ENCODE peak calls at places on chromosomes 4 and X, in six cellular contexts. F is kidney epithelial cell, D is pancreas, L is fibroblast of pulmonary artery, V is skeletal muscle cell, J is fibroblast of mammary gland. M is an unnamed sample.

GRCh38 chrX:44989995-44990770 is 117.2 kb downstream of the KDM6A start:
- DNase-seq in F (no peak), D (no peak), L (no peak), V (no peak), J (no peak), M (no peak)

GRCh38 chr4:3248811-3249661 is at the start of gene MSANTD1:
- DNase-seq in F (peak; percentile 5), D (no peak), L (peak; percentile 60), V (no peak), J (peak; percentile 51), M (no peak)

GRCh38 chr4:82776925-82777542 is 21.6 kb downstream of the SCD5 start:
- DNase-seq in F (no peak), D (no peak), L (no peak), V (peak; percentile 27), J (peak; percentile 27), M (peak; percentile 9)

GRCh38 chrX:149453911-149454820 is 50.9 kb downstream of the IDS start:
- DNase-seq in F (no peak), D (no peak), L (no peak), V (no peak), J (peak; percentile 53), M (no peak)

GRCh38 chr4:57110635-57111546 is 706 bp upstream of the IGFBP7 start:
- DNase-seq in F (no peak), D (peak; percentile 37), L (peak; percentile 74), V (peak; percentile 57), J (peak; percentile 57), M (peak; percentile 57)

GRCh38 chrX:22122510-22122909 is 90.4 kb downstream of the PHEX start:
- DNase-seq in F (no peak), D (no peak), L (peak; percentile 60), V (peak; percentile 94), J (peak; percentile 96), M (peak; percentile 81)

GRCh38 chrX:45758738-45759397 is 558.2 kb upstream of the DIPK2B start:
- DNase-seq in F (no peak), D (no peak), L (no peak), V (no peak), J (peak; percentile 66), M (no peak)

GRCh38 chrX:102833136-102833535 is 103.9 kb upstream of the RAB40AL start:
- DNase-seq in F (no peak), D (no peak), L (peak; percentile 14), V (no peak), J (peak; percentile 34), M (no peak)

GRCh38 chr4:102713096-102713495 is 47.7 kb downstream of the MANBA start:
- DNase-seq in F (peak; percentile 10), D (no peak), L (peak; percentile 35), V (no peak), J (peak; percentile 14), M (no peak)

GRCh38 chr4:150501019-150501727 is 80.8 kb upstream of the MAB21L2 start:
- DNase-seq in F (no peak), D (no peak), L (peak; percentile 89), V (peak; percentile 90), J (peak; percentile 95), M (no peak)

GRCh38 chr4:1244978-1245471 is 3.9 kb downstream of the CTBP1 start:
- DNase-seq in F (no peak), D (no peak), L (no peak), V (no peak), J (no peak), M (no peak)

GRCh38 chr4:185283723-185284122 is 74.3 kb downstream of the SNX25 start:
- DNase-seq in F (no peak), D (no peak), L (peak; percentile 56), V (no peak), J (peak; percentile 62), M (no peak)

GRCh38 chr4:182855312-182855711 is 61.9 kb downstream of the DCTD start:
- DNase-seq in F (no peak), D (no peak), L (no peak), V (no peak), J (no peak), M (no peak)

GRCh38 chr4:151117371-151117962 is 18.0 kb downstream of the RPS3A start:
- DNase-seq in F (peak; percentile 29), D (peak; percentile 27), L (peak; percentile 79), V (peak; percentile 30), J (peak; percentile 76), M (peak; percentile 58)

GRCh38 chrX:14963447-14964236 is 90.4 kb downstream of the MOSPD2 start:
- DNase-seq in F (peak; percentile 9), D (no peak), L (peak; percentile 11), V (no peak), J (peak; percentile 14), M (no peak)

GRCh38 chr4:68175562-68176155 is 46.0 kb upstream of the TMPRSS11F start:
- DNase-seq in F (peak; percentile 21), D (no peak), L (peak; percentile 76), V (peak; percentile 22), J (peak; percentile 64), M (no peak)

GRCh38 chrX:37509349-37509748 is 62.1 kb upstream of the LANCL3 start:
- DNase-seq in F (no peak), D (no peak), L (no peak), V (no peak), J (peak; percentile 3), M (no peak)

GRCh38 chr4:10761903-10762302 is 77.3 kb upstream of the CLNK start:
- DNase-seq in F (no peak), D (no peak), L (no peak), V (no peak), J (peak; percentile 46), M (no peak)

GRCh38 chr4:105909699-105910340 is 14.5 kb downstream of the NPNT start:
- DNase-seq in F (peak; percentile 47), D (no peak), L (no peak), V (peak; percentile 5), J (peak; percentile 28), M (no peak)

DNA sequence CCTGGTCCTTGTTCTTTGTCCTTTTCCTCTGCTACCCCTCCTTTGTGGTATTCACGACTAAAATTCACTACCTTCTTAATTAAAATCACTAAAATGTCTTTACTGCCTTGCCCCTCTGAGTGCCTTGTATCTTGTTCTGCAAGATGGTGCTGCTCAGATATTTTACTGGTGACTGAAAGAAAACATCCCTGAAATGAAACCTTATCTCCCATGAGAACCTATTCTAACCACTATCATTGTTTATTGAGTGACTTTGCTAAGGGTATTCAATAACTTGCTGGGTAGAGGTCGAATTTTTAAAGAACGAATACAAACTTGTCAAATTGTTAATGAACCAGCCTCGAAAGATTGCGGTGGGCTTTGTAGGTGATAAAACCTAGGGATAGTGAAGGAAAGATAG is 52.8 kb downstream of the SPRY1 start:
- DNase-seq in F (no peak), D (no peak), L (no peak), V (no peak), J (no peak), M (no peak)
- H3K4me3 ChIP-seq in F (no peak overlapping the region), D (no peak overlapping the region), L (no peak overlapping the region), V (no peak overlapping the region), J (no peak overlapping the region), M (no peak overlapping the region)

GRCh38 chr4:145782756-145783155 is 102.8 kb downstream of the C4orf51 start:
- DNase-seq in F (no peak), D (no peak), L (no peak), V (no peak), J (no peak), M (no peak)

GRCh38 chr4:145786261-145786660 is 106.3 kb downstream of the C4orf51 start:
- DNase-seq in F (no peak), D (no peak), L (no peak), V (no peak), J (no peak), M (no peak)

GRCh38 chr4:145784036-145784435 is 104.1 kb downstream of the C4orf51 start:
- DNase-seq in F (no peak), D (no peak), L (no peak), V (no peak), J (no peak), M (no peak)

GRCh38 chr4:145786830-145787229 is 106.9 kb downstream of the C4orf51 start:
- DNase-seq in F (no peak), D (no peak), L (no peak), V (no peak), J (no peak), M (no peak)

DNA sequence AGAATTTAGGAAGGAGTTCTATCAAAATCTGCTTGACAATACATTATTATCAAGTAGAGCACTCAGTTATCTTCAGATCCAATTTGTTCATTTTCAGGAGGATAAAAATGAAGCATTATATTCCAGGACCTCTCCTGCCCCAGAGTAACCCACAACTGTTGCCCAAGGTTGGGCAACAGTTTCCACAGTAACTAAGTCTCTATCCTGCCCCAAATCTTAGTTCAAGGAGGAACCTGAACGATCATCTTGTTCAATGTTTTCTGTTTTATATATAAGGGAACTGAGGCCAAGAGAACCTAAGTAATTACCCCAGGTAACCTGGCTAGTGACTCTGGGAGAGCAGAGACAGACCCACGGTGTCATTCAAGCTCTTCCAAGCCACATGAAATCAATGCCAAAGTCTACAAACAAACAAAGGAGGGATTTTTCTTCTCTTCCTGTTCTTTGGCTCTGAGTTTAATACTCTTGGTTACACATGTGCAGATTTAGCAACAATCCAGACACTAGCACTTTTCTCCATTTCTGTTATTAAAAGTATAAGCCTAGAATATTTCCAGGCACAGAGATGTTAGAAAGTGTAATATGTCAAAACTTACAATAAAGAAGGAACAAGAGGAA is 105.6 kb downstream of the C4orf51 start:
- DNase-seq in F (no peak), D (no peak), L (peak; percentile 42), V (no peak), J (no peak), M (no peak)
- H3K4me3 ChIP-seq in F (no peak overlapping the region), D (no peak overlapping the region), L (no peak overlapping the region), V (no peak overlapping the region), J (no peak overlapping the region), M (no peak overlapping the region)

DNA sequence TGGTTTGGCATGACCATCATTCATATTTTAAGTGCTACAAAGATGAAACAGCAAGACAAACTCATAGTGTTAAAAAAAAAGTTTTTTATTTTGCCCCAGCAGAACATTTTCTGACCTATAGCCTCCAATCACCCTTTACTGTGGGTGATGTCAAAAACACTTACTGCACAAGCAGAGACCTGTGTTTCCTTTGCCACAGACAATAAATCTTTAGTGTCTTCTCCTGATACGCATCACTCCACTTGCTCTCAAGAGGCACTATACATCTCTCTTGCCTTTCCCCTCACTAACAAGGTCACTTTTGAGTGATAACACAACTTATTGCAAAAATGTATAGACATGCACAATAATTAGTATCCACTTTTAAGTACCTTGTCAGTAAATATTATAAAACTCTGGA is 125.6 kb downstream of the ANTXR2 start:
- DNase-seq in F (no peak), D (no peak), L (no peak), V (no peak), J (no peak), M (no peak)
- H3K4me3 ChIP-seq in F (no peak overlapping the region), D (no peak overlapping the region), L (no peak overlapping the region), V (no peak overlapping the region), J (no peak overlapping the region), M (no peak overlapping the region)

DNA sequence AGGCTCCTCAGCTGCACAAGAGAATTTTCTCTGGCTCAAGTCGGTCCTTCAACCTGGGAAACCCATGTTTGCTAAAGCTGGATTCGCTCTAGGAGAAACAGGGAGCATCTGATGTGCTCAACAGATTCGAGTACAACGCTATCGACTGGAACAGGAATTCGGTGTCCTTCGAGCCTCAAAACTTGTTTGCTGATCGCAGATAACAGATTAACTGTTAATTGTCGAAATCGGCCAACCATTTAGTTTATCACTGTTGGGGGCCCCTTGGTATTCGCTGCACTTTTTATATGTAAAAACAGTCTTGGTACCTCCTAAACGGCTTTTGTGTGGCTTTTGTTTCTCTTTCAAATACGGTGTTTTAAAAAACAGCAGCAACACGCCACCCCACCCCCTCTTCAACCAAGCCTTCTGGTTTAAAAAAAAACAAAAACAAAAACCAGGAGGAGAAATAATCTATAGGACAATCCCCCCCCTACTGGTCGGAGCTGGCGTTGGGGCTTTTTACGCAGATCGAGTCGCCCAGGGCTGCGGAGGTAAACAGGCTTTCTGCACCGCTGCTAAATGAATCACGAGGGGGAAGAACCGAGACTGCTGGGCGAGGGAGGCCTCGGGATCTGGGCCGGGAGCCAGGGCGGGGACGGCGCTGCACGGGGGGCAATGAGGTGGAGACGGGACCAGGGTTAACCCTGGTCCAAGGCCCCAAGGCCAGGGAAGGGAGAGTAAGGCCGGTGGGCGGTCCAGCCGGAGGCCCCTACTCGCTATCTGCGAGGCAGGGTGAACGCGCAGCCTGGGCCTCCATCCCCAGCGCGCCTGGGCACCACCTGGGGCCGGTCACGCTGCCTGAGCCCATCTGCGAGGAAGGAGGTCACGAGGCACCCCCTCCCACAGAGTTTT is 71.7 kb upstream of the BCOR start:
- DNase-seq in F (peak; percentile 43), D (no peak), L (peak; percentile 84), V (peak; percentile 51), J (no peak), M (no peak)
- H3K4me3 ChIP-seq in F (no peak overlapping the region), D (no peak overlapping the region), L (no peak overlapping the region), V (no peak overlapping the region), J (no peak overlapping the region), M (no peak overlapping the region)